ENCODE peak calls at places on chromosome 11, in five cellular contexts. O is pons, V is Daoy, U is Caki2, X is AG09309. J is an unnamed sample.

GRCh38 chr11:71286701-71287643 is 34.6 kb upstream of the SHANK2 start:
- DNase-seq in O (peak), V (peak), U (peak), X (peak), J (peak)

GRCh38 chr11:368414-369335 is 624 bp upstream of the B4GALNT4 start:
- DNase-seq in O (no peak), V (peak), U (no peak), X (no peak), J (no peak)

GRCh38 chr11:57310630-57311086 is 14.1 kb downstream of the TNKS1BP1 start:
- DNase-seq in O (no peak), V (no peak), U (no peak), X (no peak), J (no peak)

GRCh38 chr11:59429924-59430516 is 3.8 kb upstream of the OR5A2 start:
- DNase-seq in O (peak), V (peak), U (peak), X (no peak), J (no peak)

GRCh38 chr11:48049036-48049435 is 68.7 kb downstream of the PTPRJ start:
- DNase-seq in O (no peak), V (no peak), U (no peak), X (no peak), J (no peak)

GRCh38 chr11:44621140-44621681 is 55.7 kb downstream of the CD82 start:
- DNase-seq in O (peak), V (peak), U (peak), X (no peak), J (no peak)

GRCh38 chr11:65522640-65523322 is 2.1 kb upstream of the SCYL1 start:
- DNase-seq in O (peak), V (no peak), U (peak), X (no peak), J (no peak)

GRCh38 chr11:107857550-107858216 is 904 bp downstream of the SLC35F2 start:
- DNase-seq in O (no peak), V (no peak), U (peak), X (no peak), J (no peak)

GRCh38 chr11:86949995-86950993 is 4.9 kb downstream of the FZD4 start:
- DNase-seq in O (no peak), V (no peak), U (no peak), X (peak), J (peak)